ENCODE peak calls at places on chromosomes 7 and 10, in eight cellular contexts. Y is Peyer's patch; G is lower lobe of right lung; C is GM23248; D is upper lobe of left lung; N is CD4-positive, CD25-positive, alpha-beta regulatory T cell; J is endodermal cell; U is hepatocyte. V is an unnamed sample.

GRCh38 chr10:95832216-95833037 is 75.3 kb upstream of the CC2D2B start:
- DNase-seq in Y (no peak), G (no peak), C (no peak), D (no peak), N (peak; percentile 96), J (no peak), U (no peak), V (no peak)

GRCh38 chr7:106041140-106041717 is 70.9 kb downstream of the SYPL1 start:
- DNase-seq in Y (no peak), G (no peak), C (peak; percentile 71), D (no peak), N (peak; percentile 42), J (peak; percentile 91), U (peak; percentile 65), V (no peak)

GRCh38 chr7:76514926-76515325 is 4.6 kb downstream of the UPK3B start:
- DNase-seq in Y (no peak), G (no peak), C (no peak), D (peak; percentile 70), N (no peak), J (peak; percentile 42), U (no peak), V (no peak)

GRCh38 chr10:24208661-24209420 is at the start of gene KIAA1217:
- DNase-seq in Y (peak; percentile 65), G (peak; percentile 60), C (peak; percentile 62), D (peak; percentile 78), N (no peak), J (peak; percentile 89), U (peak; percentile 75), V (no peak)

GRCh38 chr7:96088579-96088978 is 233.3 kb downstream of the SLC25A13 start:
- DNase-seq in Y (no peak), G (no peak), C (no peak), D (no peak), N (no peak), J (no peak), U (no peak), V (no peak)

GRCh38 chr10:71905164-71905563 is 54.1 kb upstream of the PSAP start:
- DNase-seq in Y (no peak), G (no peak), C (no peak), D (no peak), N (no peak), J (no peak), U (no peak), V (no peak)

GRCh38 chr10:86958109-86958830 is at the start of gene SNCG:
- DNase-seq in Y (no peak), G (no peak), C (peak; percentile 40), D (peak; percentile 84), N (no peak), J (peak; percentile 71), U (no peak), V (no peak)

GRCh38 chr10:32942081-32942480 is 15.9 kb downstream of the ITGB1 start:
- DNase-seq in Y (no peak), G (no peak), C (no peak), D (no peak), N (no peak), J (no peak), U (no peak), V (no peak)

GRCh38 chr7:93185303-93186027 is 37.3 kb upstream of the SAMD9L start:
- DNase-seq in Y (no peak), G (no peak), C (peak; percentile 54), D (no peak), N (peak; percentile 32), J (no peak), U (no peak), V (no peak)

GRCh38 chr7:121953601-121954000 is 80.6 kb downstream of the PTPRZ1 start:
- DNase-seq in Y (no peak), G (no peak), C (peak; percentile 1), D (no peak), N (no peak), J (no peak), U (no peak), V (no peak)

GRCh38 chr10:55820478-55820877 is 540.6 kb downstream of the ZWINT start:
- DNase-seq in Y (no peak), G (no peak), C (no peak), D (no peak), N (no peak), J (no peak), U (no peak), V (no peak)

GRCh38 chr7:159323359-159323758 is 178.7 kb upstream of the VIPR2 start:
- DNase-seq in Y (no peak), G (no peak), C (no peak), D (no peak), N (no peak), J (no peak), U (no peak), V (no peak)

GRCh38 chr10:28738200-28738599 is 60.9 kb downstream of the BAMBI start:
- DNase-seq in Y (no peak), G (no peak), C (no peak), D (no peak), N (no peak), J (peak; percentile 77), U (no peak), V (no peak)

GRCh38 chr7:79290398-79290797 is 163.1 kb downstream of the MAGI2 start:
- DNase-seq in Y (no peak), G (no peak), C (no peak), D (no peak), N (no peak), J (no peak), U (no peak), V (no peak)

GRCh38 chr7:79291498-79291865 is 162.0 kb downstream of the MAGI2 start:
- DNase-seq in Y (no peak), G (no peak), C (no peak), D (no peak), N (no peak), J (no peak), U (no peak), V (no peak)

GRCh38 chr7:79290841-79291497 is 162.5 kb downstream of the MAGI2 start:
- DNase-seq in Y (no peak), G (no peak), C (peak; percentile 78), D (no peak), N (no peak), J (no peak), U (no peak), V (no peak)

GRCh38 chr7:79286181-79286580 is 167.3 kb downstream of the MAGI2 start:
- DNase-seq in Y (no peak), G (no peak), C (no peak), D (no peak), N (no peak), J (no peak), U (no peak), V (no peak)

GRCh38 chr7:79287976-79288375 is 165.5 kb downstream of the MAGI2 start:
- DNase-seq in Y (no peak), G (no peak), C (peak; percentile 65), D (no peak), N (no peak), J (no peak), U (no peak), V (no peak)
- H3K27ac ChIP-seq in Y (no peak overlapping the region), G (no peak overlapping the region), C (no peak overlapping the region), D (no peak overlapping the region), N (no peak overlapping the region), J (no peak overlapping the region), U (no peak overlapping the region), V (no peak overlapping the region)

DNA sequence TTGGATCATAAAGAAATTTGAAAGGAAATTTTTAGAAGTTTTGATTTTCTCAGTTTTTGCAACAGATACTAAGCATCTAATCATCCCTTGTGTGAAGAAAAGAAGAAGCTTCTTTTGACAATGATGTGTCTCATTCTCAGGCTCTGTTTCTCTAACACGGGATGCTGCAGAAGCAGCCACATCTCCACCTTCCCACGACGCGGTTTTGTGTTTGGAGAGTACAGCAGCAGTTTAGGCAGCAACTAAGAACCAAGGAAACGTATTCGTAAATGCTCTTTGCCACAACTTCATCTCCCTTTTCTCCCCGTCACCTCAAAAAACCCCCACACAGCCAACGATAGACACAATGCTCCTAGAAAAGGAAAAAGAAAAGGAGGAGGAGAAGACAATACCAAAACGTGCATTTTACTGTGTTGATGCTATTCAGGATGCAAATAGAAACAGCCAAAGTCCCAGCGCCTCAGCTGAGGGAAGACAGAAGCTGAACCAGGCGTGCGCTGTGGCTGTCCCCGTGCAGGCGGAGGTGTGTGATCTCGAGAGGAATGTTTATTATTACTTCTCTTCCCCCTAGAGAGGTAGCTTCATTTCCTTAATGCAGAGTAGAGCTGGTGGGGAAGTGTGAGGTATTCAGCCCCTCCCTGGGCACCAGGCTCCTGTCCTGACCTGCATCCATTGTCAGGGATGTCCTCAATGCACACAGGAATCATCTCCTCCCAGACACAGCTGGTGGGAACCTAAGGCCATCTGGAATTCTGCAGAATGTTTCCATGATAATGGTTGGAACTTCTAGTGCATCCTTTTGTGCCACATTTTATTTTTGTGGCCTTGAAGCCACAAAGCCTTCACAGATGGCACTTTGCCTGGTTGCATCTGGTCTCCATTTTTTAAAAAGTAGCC is 174.6 kb upstream of the KLF6 start:
- DNase-seq in Y (no peak), G (no peak), C (no peak), D (peak; percentile 43), N (no peak), J (no peak), U (no peak), V (no peak)
- H3K4me1 ChIP-seq in Y (no peaks in the 10 kb centered on the region), G (peaks cover 6% of the 10 kb centered on the region), C (no peaks in the 10 kb centered on the region), D (no peaks in the 10 kb centered on the region), N (no peaks in the 10 kb centered on the region), J (peaks cover 10% of the 10 kb centered on the region), U (no peaks in the 10 kb centered on the region), V (no peaks in the 10 kb centered on the region)

GRCh38 chr10:16992611-16993119 is 136.9 kb downstream of the CUBN start:
- DNase-seq in Y (no peak), G (no peak), C (peak; percentile 53), D (no peak), N (no peak), J (peak; percentile 1), U (no peak), V (no peak)

GRCh38 chr10:16989826-16990293 is 139.8 kb downstream of the CUBN start:
- DNase-seq in Y (no peak), G (no peak), C (peak; percentile 34), D (no peak), N (no peak), J (peak; percentile 76), U (no peak), V (no peak)

GRCh38 chr10:16995867-16996529 is 133.6 kb downstream of the CUBN start:
- DNase-seq in Y (no peak), G (no peak), C (peak; percentile 76), D (no peak), N (peak; percentile 22), J (peak; percentile 32), U (no peak), V (no peak)

GRCh38 chr10:16991011-16991410 is 138.6 kb downstream of the CUBN start:
- DNase-seq in Y (no peak), G (no peak), C (no peak), D (no peak), N (no peak), J (no peak), U (no peak), V (no peak)

DNA sequence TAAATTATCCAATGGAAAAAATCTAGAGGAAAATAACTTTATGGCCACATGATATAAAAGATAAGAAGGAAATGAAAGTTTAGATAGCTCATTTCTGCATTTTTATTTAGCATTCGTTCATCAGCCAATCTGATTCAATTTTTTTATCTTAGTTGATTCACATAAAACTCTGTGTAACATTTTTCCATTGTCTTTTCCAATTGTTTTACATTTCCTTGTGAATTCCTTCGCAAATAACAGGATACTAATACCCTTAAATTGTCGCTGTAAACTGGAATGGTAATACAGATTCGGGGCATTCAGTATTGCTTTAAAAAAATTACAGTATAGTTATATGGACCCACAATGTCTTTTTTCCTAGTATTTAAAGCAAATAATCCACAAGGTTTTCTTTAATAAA is 136.4 kb downstream of the CUBN start:
- DNase-seq in Y (no peak), G (no peak), C (no peak), D (no peak), N (no peak), J (no peak), U (no peak), V (no peak)
- H3K27ac ChIP-seq in Y (no peak overlapping the region), G (no peak overlapping the region), C (peak overlapping the region; percentile 69), D (no peak overlapping the region), N (no peak overlapping the region), J (no peak overlapping the region), U (no peak overlapping the region), V (peak overlapping the region; percentile 52)

GRCh38 chr10:8055420-8056349 is 1.2 kb downstream of the GATA3 start:
- DNase-seq in Y (no peak), G (no peak), C (no peak), D (peak; percentile 87), N (peak; percentile 70), J (peak; percentile 77), U (peak; percentile 16), V (no peak)
- H3K4me1 ChIP-seq in Y (peaks cover 14% of the 10 kb centered on the region), G (peaks cover 72% of the 10 kb centered on the region), C (no peaks in the 10 kb centered on the region), D (peaks cover 45% of the 10 kb centered on the region), N (peaks cover 66% of the 10 kb centered on the region), J (peaks cover 19% of the 10 kb centered on the region), U (peaks cover 30% of the 10 kb centered on the region), V (peaks cover 43% of the 10 kb centered on the region)

V was measured in esophagus squamous epithelium.